ENCODE peak calls at places on chromosomes 2 and 18, in four cellular contexts. Y, H, S and F are unnamed samples.

GRCh38 chr2:42086500-42086953 is 38.7 kb downstream of the PKDCC start:
- DNase-seq in S (peak; percentile 72), H (peak; percentile 52), Y (peak; percentile 80), F (peak; percentile 75)

GRCh38 chr2:58633576-58634365 is 392.6 kb upstream of the FANCL start:
- DNase-seq in H (no peak), Y (peak; percentile 39), S (no peak), F (peak; percentile 55)

GRCh38 chr2:239311132-239312040 is 89.4 kb downstream of the HDAC4 start:
- DNase-seq in Y (peak; percentile 55), H (no peak), S (no peak), F (no peak)

GRCh38 chr2:171670655-171671054 is 16.6 kb upstream of the DYNC1I2 start:
- DNase-seq in H (no peak), S (no peak), Y (peak; percentile 59), F (no peak)

GRCh38 chr2:170514140-170514539 is 201.0 kb upstream of the SP5 start:
- DNase-seq in H (no peak), Y (no peak), S (no peak), F (no peak)

GRCh38 chr2:2901384-2902345 is 476.0 kb downstream of the EIPR1 start:
- DNase-seq in Y (no peak), H (no peak), S (peak; percentile 50), F (no peak)

GRCh38 chr2:96353606-96354095 is 18.1 kb downstream of the NCAPH start:
- DNase-seq in S (no peak), Y (no peak), H (no peak), F (peak; percentile 22)

GRCh38 chr2:144154205-144154604 is 365.7 kb downstream of the ZEB2 start:
- DNase-seq in H (no peak), S (no peak), Y (peak; percentile 19), F (no peak)

GRCh38 chr2:127217470-127218325 is 2.4 kb downstream of the CYP27C1 start:
- DNase-seq in Y (no peak), H (no peak), S (no peak), F (peak; percentile 59)

GRCh38 chr2:191265311-191266170 is 20.3 kb downstream of the MYO1B start:
- DNase-seq in H (no peak), Y (peak; percentile 68), S (no peak), F (peak; percentile 79)

GRCh38 chr18:60675801-60676200 is 303.2 kb upstream of the MC4R start:
- DNase-seq in Y (no peak), S (no peak), H (no peak), F (no peak)

GRCh38 chr2:195543902-195544894 is 112.8 kb upstream of the SLC39A10 start:
- DNase-seq in H (no peak), Y (peak; percentile 66), S (no peak), F (peak; percentile 75)

GRCh38 chr18:12049983-12050811 is 43.4 kb upstream of the ANKRD62 start:
- DNase-seq in H (no peak), S (peak; percentile 60), Y (no peak), F (no peak)

GRCh38 chr2:176161041-176161785 is 4.1 kb downstream of the HOXD3 start:
- DNase-seq in Y (no peak), S (no peak), H (no peak), F (no peak)

GRCh38 chr2:165149439-165149838 is 54.4 kb downstream of the SCN3A start:
- DNase-seq in S (no peak), Y (no peak), H (no peak), F (no peak)

GRCh38 chr2:174333502-174334277 is 1.1 kb upstream of the SP9 start:
- DNase-seq in H (peak; percentile 45), S (peak; percentile 38), Y (no peak), F (no peak)

GRCh38 chr18:77046409-77046808 is 86.2 kb downstream of the MBP start:
- DNase-seq in Y (no peak), H (no peak), S (no peak), F (no peak)

GRCh38 chr2:73933194-73933593 is 6.5 kb downstream of the DGUOK start:
- DNase-seq in S (no peak), Y (no peak), H (no peak), F (no peak)

GRCh38 chr2:199460808-199461454 is 3.2 kb upstream of the SATB2 start:
- DNase-seq in H (no peak), Y (peak; percentile 50), S (no peak), F (peak; percentile 58)

GRCh38 chr2:241443486-241444223 is 64.7 kb downstream of the STK25 start:
- DNase-seq in H (no peak), Y (peak; percentile 17), S (peak; percentile 66), F (peak; percentile 85)

GRCh38 chr18:21179590-21180220 is 62.3 kb upstream of the GREB1L start:
- DNase-seq in S (peak; percentile 63), H (peak; percentile 63), Y (peak; percentile 77), F (peak; percentile 67)

GRCh38 chr2:208415255-208415654 is 8.7 kb downstream of the PTH2R start:
- DNase-seq in Y (no peak), S (no peak), H (no peak), F (no peak)

GRCh38 chr2:241940329-241940728 is 70.8 kb downstream of the RTP5 start:
- DNase-seq in S (no peak), Y (no peak), H (no peak), F (no peak)

GRCh38 chr2:10452334-10452733 is 4.2 kb upstream of the ODC1 start:
- DNase-seq in Y (peak; percentile 64), H (no peak), S (no peak), F (peak; percentile 69)

GRCh38 chr2:147641644-147642043 is 203.2 kb upstream of the ACVR2A start:
- DNase-seq in S (no peak), H (no peak), Y (peak; percentile 11), F (no peak)

DNA sequence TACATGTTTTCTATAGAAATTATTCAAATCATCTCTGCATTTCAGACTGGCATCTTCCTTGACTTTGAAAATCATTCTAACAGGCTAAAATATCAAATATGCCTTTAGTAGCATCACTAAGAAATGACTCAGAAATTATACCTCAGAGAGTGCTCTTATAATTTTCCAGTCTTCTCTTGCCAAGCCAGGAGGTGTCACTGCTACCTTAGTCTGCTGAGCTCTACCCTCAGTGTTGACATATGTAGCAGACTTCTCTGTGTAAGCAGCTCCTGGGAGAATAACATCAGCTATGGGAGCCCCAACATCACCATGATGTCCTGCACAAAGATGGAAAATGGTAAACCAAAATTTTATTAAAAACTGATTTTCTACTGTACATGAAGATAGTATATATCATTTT is 31.6 kb downstream of the NDUFS1 start:
- DNase-seq in S (no peak), Y (no peak), H (no peak), F (no peak)
- TF ChIP-seq CTCF in S (no peak), Y (no peak), H (no peak), F (peak; percentile 1)

GRCh38 chr2:180607501-180608060 is 372.8 kb upstream of the UBE2E3 start:
- DNase-seq in Y (no peak), S (no peak), H (no peak), F (no peak)
- TF ChIP-seq CTCF in Y (no peak), S (no peak), H (no peak), F (no peak)

DNA sequence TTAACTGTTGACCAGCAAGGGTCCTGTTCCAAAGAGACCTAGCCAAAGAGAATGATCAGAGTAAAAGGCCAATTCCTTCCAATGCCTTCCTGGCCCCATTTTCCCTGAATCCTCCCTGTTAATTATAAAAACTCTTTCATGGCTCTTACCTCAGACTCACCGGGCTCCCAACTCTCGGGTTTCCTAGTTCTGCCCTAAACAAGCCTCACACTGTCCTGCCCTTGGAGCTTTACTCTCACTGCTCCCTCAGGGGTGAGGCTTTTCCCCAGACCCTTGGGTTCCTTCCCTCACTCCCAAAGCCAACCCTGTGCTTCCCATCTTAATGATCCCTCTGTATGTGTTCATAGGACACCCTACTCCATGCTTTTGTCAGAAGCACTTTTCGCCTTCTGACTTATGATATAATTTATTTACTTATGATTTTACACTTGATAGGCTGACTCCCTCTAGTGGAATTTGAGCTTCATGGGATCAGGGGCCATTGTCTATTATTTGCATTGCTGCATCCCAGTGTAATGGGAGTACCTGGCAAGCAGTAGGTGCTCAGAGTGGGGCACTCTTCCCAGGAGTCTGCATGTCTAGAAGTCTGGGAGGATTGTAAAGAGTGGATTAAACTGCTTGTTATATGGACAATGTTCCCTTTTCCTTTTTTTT is 29.9 kb upstream of the ZNG1B start:
- DNase-seq in S (no peak), Y (peak; percentile 9), H (no peak), F (peak; percentile 16)
- TF ChIP-seq CTCF in S (no peak), Y (peak; percentile 44), H (no peak), F (peak; percentile 28)

DNA sequence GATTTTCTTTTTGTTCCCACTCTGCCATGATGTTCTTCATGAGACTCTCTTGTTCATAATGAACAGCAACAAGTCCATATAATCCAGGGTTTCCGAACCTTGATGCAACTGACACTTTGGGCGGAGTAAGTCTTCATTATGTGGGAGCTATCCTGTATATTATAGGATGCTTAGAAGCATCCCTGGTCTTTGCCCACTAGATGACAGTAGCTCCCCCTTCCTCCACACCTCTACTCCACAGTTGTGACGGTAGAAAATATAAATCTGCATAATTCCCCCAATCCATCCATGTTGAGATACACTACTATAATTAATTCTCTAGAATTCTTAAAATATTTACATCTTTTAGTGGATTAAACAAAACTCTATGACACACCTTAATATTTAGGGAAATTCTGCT is 482.2 kb upstream of the CELF4 start:
- DNase-seq in S (no peak), H (no peak), Y (no peak), F (no peak)
- TF ChIP-seq CTCF in S (no peak), H (no peak), Y (no peak), F (no peak)